ENCODE peak calls at places on chromosomes 6 and 20, in five cellular contexts. P, M, D, J and W are unnamed samples.
A peak's percentile ranks its signal among the peaks of the same experiment; 100 is the strongest.

GRCh38 chr6:14787677-14788076 is 458.2 kb upstream of the JARID2 start:
- DNase-seq in P (no peak), M (no peak), D (no peak), J (no peak), W (no peak)

GRCh38 chr6:149234051-149234962 is 83.2 kb upstream of the TAB2 start:
- DNase-seq in P (no peak), M (peak; percentile 52), D (no peak), J (no peak), W (no peak)

GRCh38 chr6:83853968-83854501 is 875 bp downstream of the RIPPLY2 start:
- DNase-seq in P (no peak), M (no peak), D (peak; percentile 67), J (no peak), W (no peak)

GRCh38 chr6:142297996-142298753 is 3.6 kb upstream of the ADGRG6 start:
- DNase-seq in P (no peak), M (no peak), D (no peak), J (no peak), W (no peak)

GRCh38 chr6:148423601-148424270 is 81.1 kb downstream of the SASH1 start:
- DNase-seq in P (no peak), M (no peak), D (no peak), J (no peak), W (no peak)

GRCh38 chr20:6501061-6501460 is 266.4 kb upstream of the BMP2 start:
- DNase-seq in P (no peak), M (no peak), D (no peak), J (no peak), W (no peak)

GRCh38 chr20:45969712-45970634 is 2.0 kb downstream of the ZNF335 start:
- DNase-seq in P (no peak), M (no peak), D (peak; percentile 53), J (no peak), W (no peak)

GRCh38 chr6:35719830-35720733 is 16.8 kb upstream of the ARMC12 start:
- DNase-seq in P (no peak), M (peak; percentile 66), D (peak; percentile 54), J (peak; percentile 53), W (no peak)

GRCh38 chr20:24953621-24954133 is 4.6 kb downstream of the CST7 start:
- DNase-seq in P (no peak), M (no peak), D (peak; percentile 22), J (no peak), W (no peak)

DNA sequence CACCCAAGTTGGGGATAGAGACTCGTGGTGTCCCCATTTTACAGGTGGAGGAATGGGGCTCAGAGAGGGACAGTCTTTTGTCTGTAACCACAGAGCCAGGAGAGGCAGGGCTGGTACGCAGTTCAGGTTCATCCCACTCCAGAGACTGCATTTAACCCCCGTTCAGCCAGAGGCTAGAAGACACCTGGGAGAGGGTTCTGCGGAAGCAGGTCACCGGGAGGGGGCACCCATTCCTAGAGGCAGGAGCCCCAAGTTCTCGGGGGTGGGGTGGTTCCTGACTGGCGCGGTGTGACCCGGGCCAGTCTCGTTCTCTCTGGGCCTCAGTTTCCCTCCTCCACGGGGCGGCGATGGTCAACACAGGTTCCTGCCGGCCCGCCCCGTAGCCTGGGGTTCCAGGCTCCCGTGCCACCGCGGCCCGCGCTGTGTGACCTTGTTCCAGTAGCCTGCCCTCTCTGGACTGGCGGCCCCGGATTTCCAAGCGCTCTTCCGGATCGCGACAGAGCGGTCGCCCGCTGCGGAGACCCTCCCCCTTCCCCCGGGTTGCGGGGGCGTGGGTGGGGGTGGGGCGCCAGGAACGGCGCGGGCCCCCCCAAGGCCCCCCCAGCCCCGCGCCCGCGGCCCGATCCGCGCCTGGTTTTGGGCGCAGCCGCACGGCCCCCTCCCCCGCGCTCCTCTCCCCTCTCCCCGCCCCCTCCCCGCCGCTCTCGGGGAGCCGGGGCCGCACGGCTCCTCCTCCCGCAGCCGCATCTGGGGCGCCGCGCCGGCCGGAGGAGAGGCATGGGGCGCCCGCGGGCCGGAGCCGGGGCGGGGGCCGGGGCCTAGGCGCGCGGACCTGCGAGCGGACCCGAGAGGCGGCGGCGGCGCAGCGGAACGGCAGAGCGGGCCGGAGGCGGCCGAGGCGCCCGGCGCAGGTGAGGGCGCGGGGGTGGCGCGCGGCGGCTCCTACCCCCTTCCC is at the start of gene DLGAP4:
- DNase-seq in P (no peak), M (no peak), D (no peak), J (peak; percentile 63), W (no peak)
- TF ChIP-seq CTCF in P (no peak), M (no peak), D (peak; percentile 38), J (no peak), W (no peak)

DNA sequence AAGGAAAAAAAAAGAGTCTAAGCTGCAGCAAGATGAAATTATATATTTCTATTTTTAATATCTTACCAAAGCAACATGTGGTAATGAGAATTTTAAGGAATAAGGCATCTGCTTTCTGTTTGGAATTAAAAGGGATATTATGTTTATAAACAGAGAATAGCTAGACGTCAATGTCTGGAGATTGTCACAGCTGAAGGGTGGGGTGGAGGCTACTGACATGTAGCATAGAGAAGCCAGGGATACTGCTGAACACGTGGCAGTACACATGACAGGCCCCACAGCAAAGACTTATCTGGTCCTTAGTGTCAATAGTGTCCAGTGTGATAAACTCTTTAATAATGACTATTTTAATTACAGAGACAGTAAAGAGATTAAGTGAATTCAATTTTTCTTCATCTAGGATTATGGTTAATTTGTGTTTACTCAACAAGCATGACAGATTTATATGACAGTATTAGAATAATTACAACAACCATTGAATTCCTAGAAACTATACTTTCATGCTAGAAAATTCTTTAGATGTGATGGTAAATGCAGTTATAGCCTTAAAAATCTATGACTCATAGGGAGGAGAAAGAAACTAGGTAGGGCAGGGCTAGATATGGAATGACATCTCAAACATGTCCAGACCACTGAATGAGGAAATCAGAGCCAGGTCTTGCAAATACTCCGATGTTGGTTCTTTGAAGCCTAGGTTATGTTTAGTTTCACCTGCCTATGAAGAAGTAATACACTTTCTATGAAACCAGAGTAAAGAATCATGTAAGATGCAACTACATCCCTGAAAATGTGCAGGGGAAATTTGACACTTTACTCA is 399.4 kb downstream of the PHF3 start:
- DNase-seq in P (no peak), M (no peak), D (no peak), J (no peak), W (no peak)
- TF ChIP-seq CTCF in P (no peak), M (no peak), D (no peak), J (no peak), W (no peak)

GRCh38 chr6:140237251-140237650 is 862.8 kb upstream of the CITED2 start:
- DNase-seq in P (no peak), M (no peak), D (no peak), J (no peak), W (no peak)
- TF ChIP-seq CTCF in P (no peak), M (no peak), D (no peak), J (no peak), W (no peak)

DNA sequence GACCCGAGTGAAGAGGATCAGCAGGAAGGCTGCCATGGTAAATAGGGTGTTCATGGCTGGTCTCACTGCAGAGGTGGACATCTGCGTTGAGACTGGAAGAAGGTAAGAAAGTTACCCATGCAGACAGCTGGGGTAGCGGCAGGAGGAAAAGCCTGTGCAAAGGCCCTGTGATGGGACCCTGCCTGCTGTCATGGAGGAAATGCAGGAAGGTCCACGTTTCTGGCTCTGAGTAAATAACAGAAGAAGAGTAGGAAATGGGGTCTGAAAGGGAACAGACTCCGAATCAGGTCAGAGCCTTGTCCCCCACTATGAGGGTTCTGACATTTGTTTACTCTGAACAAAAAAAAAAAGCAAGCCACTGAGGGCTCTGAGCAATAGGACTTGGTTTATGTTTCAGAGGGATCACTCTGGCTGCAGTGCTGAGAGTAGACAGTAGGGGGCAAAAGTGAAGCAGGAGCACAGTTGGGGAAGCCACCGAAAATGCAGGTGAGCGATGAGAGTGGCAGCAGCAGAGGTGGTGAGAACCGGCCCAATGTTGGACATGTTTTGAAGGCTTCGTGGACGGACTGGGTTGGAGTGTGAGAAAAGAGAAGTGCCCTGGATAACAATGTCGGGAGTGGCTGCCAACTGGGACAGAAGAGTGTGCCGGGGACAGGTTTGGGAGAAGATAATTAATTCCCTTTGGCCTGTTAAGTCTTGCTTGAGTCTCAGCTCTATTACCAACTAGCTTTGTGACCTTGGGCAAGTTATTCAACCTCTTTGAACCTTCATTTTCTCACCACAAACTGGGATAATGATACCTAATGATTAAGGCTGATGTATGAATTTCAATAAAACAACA is 57.9 kb upstream of the MAP7 start:
- DNase-seq in P (peak; percentile 47), M (peak; percentile 81), D (peak; percentile 87), J (peak; percentile 82), W (peak; percentile 67)
- TF ChIP-seq CTCF in P (peak; percentile 77), M (peak; percentile 81), D (peak; percentile 80), J (peak; percentile 71), W (peak; percentile 76)

GRCh38 chr6:34189806-34190503 is 44.1 kb upstream of the GRM4 start:
- DNase-seq in P (no peak), M (peak; percentile 73), D (no peak), J (no peak), W (no peak)

GRCh38 chr6:34194770-34195169 is 41.9 kb upstream of the HMGA1 start:
- DNase-seq in P (no peak), M (no peak), D (no peak), J (no peak), W (no peak)

GRCh38 chr6:34195726-34196115 is 41.0 kb upstream of the HMGA1 start:
- DNase-seq in P (no peak), M (no peak), D (no peak), J (no peak), W (no peak)

GRCh38 chr6:34196116-34196832 is 40.4 kb upstream of the HMGA1 start:
- DNase-seq in P (peak; percentile 67), M (peak; percentile 97), D (peak; percentile 74), J (peak; percentile 88), W (peak; percentile 80)

DNA sequence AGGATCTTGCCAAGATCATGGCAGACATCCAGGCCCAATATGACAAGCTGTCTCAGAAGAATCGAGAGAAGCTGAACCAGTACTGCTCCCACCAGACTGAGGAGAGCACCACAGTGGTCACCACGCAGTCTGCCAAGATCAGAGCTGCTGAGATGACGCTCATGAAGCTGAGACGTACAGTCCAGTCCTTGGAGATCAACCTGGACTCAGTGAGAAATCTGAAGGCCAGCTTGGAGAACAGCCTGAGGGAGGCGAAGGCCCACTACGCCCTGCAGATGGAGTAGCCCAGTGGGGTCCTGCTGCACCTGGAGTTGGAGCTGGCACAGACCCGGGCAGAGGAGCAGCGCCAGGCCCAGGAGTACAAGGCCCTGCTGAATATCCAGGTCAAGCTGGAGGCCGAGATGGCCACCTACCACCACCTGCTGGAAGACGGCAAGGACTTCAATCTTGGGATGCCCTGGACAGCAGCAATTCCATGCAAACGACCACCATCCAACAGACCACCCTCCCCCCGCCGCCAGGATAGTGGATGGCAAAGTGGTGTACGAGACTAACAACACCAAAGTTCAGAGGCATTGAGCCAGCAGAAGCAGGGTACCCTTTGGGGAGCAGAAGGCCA is 44.7 kb upstream of the GRM4 start:
- DNase-seq in P (no peak), M (no peak), D (peak; percentile 54), J (no peak), W (no peak)
- TF ChIP-seq CTCF in P (no peak), M (no peak), D (peak; percentile 33), J (no peak), W (no peak)

DNA sequence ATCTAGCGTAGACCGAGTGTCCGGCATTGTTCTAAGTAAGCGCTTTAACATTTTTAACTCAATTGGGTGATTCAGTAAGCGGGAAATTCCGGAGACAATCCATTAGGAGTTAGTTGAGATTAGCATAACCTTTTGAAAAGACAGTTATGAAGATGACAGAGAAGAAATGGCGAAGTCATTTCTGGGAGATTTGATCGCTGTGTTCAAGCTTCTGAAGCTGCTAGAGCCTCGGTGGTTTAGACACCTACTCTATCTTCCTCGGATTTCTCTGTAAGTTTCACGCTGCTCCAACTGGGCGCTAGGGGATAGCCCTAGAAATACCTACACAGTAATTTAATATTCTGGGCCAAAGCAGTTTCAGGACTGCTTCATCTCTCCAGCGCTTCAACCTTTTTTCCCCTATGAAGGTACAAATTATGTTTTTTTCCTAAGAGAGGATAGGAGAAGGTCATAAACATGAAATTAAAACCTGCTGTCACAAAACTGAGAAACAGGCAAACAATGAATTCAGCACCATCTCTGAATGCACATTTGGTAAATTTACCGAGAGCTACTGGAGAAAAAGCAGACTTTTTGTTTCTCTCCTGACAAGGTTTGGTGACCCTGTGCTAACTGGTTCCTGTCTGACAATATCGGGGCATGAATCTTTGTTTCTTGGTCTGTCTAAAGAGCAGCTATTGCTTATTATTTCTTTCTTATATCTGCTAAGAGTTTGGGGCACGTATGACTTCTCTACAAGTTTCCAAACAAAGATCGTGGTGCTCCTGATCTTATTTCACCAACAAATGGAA is 22.4 kb downstream of the ZNF311 start:
- DNase-seq in P (no peak), M (no peak), D (no peak), J (no peak), W (no peak)
- TF ChIP-seq CTCF in P (no peak), M (no peak), D (peak; percentile 13), J (no peak), W (peak; percentile 42)